ENCODE peak calls at places on chromosomes 5 and 9, in four cellular contexts. E is IMR-90, F is H9, A is H1. W is an unnamed sample.

GRCh38 chr9:6592791-6593190 is 52.7 kb downstream of the GLDC start:
- DNase-seq in E (no peak), F (no peak), A (no peak), W (no peak)

GRCh38 chr5:79845448-79846197 is 145.4 kb downstream of the MTX3 start:
- DNase-seq in E (peak; percentile 89), F (no peak), A (no peak), W (no peak)

GRCh38 chr5:61313960-61314681 is 17.9 kb upstream of the ZSWIM6 start:
- DNase-seq in F (no peak), A (no peak), E (peak; percentile 94), W (no peak)

GRCh38 chr9:82531795-82532194 is 531.1 kb downstream of the RASEF start:
- DNase-seq in A (no peak), E (no peak), F (no peak), W (peak; percentile 35)

GRCh38 chr5:111730659-111731382 is 26.2 kb downstream of the NREP start:
- DNase-seq in F (no peak), A (no peak), E (no peak), W (no peak)

GRCh38 chr5:3311443-3311842 is 284.2 kb upstream of the IRX1 start:
- DNase-seq in F (no peak), E (no peak), A (no peak), W (no peak)

GRCh38 chr5:95861221-95861857 is 38.8 kb upstream of the GLRX start:
- DNase-seq in E (peak; percentile 100), F (no peak), A (no peak), W (no peak)

GRCh38 chr5:27473300-27474053 is 435.1 kb upstream of the CDH9 start:
- DNase-seq in E (no peak), F (no peak), A (no peak), W (peak; percentile 73)

GRCh38 chr5:8456846-8457186 is 587.9 kb downstream of the MTRR start:
- DNase-seq in A (no peak), E (peak; percentile 3), F (no peak), W (no peak)

GRCh38 chr5:72210913-72211670 is 103.8 kb downstream of the MAP1B start:
- DNase-seq in A (no peak), F (no peak), E (peak; percentile 88), W (no peak)

GRCh38 chr5:45691656-45692055 is 4.5 kb downstream of the HCN1 start:
- DNase-seq in F (no peak), A (no peak), E (no peak), W (no peak)

GRCh38 chr5:150904479-150905311 is at the start of gene ZNF300:
- DNase-seq in E (peak; percentile 93), A (peak; percentile 84), F (peak; percentile 92), W (peak; percentile 97)

GRCh38 chr5:159286420-159287035 is 23.4 kb downstream of the UBLCP1 start:
- DNase-seq in A (no peak), E (peak; percentile 48), F (no peak), W (peak; percentile 53)

GRCh38 chr9:93156475-93157008 is 22.5 kb upstream of the NINJ1 start:
- DNase-seq in E (no peak), A (no peak), F (no peak), W (no peak)

GRCh38 chr5:83368835-83369234 is 102.7 kb upstream of the VCAN start:
- DNase-seq in E (no peak), F (no peak), A (no peak), W (no peak)

GRCh38 chr9:94560237-94560636 is 5.4 kb downstream of the PCAT7 start:
- DNase-seq in F (no peak), A (no peak), E (no peak), W (no peak)
- H4K5ac ChIP-seq in F (no peak overlapping the region), A (no peak overlapping the region), E (no peak overlapping the region), W (no peak overlapping the region)

DNA sequence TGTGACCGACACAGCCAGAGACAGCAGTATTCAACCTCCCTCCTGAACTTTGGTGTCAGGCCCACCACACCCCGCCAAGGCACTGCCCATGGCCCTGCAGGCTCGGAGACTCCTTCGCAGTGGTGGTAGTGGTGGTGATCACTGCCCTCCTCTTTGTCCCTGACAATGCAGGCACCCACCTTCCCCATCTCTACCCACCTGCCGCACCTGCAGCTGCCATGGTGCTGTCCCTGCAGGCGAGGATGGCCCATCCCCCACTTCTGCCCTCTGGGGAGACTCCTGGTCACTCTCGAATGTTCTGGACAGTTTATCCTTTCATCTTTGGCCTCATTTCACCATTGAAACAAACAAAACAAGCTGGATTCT is 4.4 kb upstream of the IL4 start:
- DNase-seq in A (no peak), E (no peak), F (no peak), W (no peak)
- H4K5ac ChIP-seq in A (no peak overlapping the region), E (no peak overlapping the region), F (no peak overlapping the region), W (no peak overlapping the region)

DNA sequence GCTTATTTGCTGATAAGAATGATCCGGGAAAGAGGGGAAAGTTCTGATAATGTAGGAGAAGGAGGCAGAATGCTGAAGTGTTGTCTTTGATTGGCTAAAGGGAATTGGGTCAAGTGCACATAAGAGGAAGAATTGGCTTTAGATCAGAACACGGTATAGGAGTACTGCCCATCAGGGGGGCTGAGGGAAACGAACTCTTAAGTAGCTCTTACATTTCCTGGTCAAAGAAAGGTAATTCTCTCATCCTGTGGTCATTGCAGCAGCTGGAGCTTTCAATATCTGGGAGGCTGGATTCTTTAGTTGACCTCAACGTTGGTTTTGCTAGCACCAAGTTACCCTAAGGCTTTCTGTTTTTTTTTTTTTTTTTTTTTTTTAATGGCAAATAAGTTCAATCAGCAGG is 178.7 kb upstream of the NR3C1 start:
- DNase-seq in F (no peak), A (no peak), E (no peak), W (no peak)
- H4K5ac ChIP-seq in F (no peak overlapping the region), A (no peak overlapping the region), E (no peak overlapping the region), W (no peak overlapping the region)

DNA sequence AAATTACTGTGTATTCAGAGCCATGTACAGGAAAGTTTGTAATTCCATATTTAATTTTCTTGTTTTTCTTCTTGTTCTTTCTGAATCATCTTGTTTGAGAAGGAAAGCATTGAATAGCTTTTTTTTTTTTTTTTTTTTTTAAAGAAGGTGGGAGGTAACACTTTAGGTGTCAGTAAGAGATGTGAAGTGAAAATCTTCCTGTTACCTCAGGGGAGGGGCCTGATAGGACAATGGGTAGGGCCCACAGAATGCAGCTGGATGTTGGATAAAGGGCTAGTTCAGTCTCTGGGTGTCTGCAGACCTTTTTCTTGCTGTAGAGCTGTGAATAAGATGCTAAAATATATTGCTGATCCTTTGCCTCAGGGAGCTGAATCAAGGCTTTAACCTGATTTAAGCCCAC is 317.4 kb downstream of the MAN2A1 start:
- DNase-seq in A (no peak), E (no peak), F (no peak), W (no peak)
- H4K5ac ChIP-seq in A (no peak overlapping the region), E (no peak overlapping the region), F (no peak overlapping the region), W (no peak overlapping the region)

DNA sequence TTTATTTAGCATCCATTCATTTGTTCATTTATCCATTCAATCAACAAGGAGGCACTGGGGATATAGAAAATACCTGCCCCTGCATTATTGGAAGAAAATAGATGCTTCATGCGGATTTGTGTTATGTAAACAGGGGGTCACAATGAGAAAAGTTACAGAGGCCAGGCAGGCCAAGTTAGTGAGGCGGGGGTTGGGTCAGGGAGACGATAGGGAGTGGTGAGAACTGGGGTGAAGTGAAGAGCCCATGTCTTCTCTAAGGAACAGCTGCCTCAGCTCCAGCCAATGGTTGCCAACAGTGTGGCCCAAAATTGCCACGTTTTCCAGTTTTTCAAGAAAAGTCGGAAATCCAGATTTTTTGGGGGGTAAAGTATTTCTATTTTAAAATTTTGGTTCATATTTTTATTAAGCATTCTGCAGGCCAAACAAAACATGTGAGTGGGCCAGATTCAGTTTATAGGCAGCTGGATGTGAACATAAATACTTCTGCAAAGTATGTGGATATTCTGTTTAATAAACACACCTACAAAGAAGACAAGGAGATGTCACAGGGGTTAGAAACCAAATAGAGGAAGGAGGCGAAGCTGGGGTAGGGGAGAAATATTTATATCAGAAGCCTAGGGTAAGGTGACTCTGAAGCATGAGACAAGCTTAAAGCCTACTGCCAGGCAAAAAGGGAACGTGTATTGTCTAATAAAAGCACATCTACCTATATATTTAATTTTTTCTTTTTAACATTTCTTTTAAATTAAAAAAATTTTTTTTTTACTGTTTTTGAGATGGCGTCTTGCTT is 44.0 kb downstream of the ALG2 start:
- DNase-seq in F (no peak), E (no peak), A (no peak), W (no peak)
- H4K5ac ChIP-seq in F (no peak overlapping the region), E (no peak overlapping the region), A (no peak overlapping the region), W (no peak overlapping the region)